ENCODE peak calls at places on chromosomes 2 and 18, in six cellular contexts. X is mammary epithelial cell, R is vagina, E is stomach, N is neuronal stem cell, Y is dorsolateral prefrontal cortex. A is an unnamed sample.

GRCh38 chr2:168705534-168706470 is 96.6 kb upstream of the NOSTRIN start:
- DNase-seq in N (no peak), Y (no peak), R (no peak), X (no peak), E (no peak), A (peak)

GRCh38 chr2:158953926-158954763 is 14.3 kb upstream of the TANC1 start:
- DNase-seq in R (no peak), E (peak), Y (no peak), X (peak), N (no peak), A (peak)

GRCh38 chr2:140348826-140349225 is 1568.6 kb upstream of the NXPH2 start:
- DNase-seq in R (no peak), N (peak), Y (no peak), E (no peak), X (no peak), A (no peak)

GRCh38 chr2:1798425-1799144 is 54.3 kb upstream of the PXDN start:
- DNase-seq in R (no peak), E (no peak), N (no peak), Y (peak), X (no peak), A (no peak)

GRCh38 chr18:2087877-2088673 is 483.2 kb downstream of the METTL4 start:
- DNase-seq in X (peak), Y (no peak), N (no peak), E (no peak), R (no peak), A (no peak)

GRCh38 chr2:28753043-28753683 is 1.5 kb downstream of the PPP1CB start:
- DNase-seq in X (peak), E (peak), Y (peak), N (no peak), R (no peak), A (peak)

GRCh38 chr18:5058768-5059539 is 138.1 kb downstream of the AKAIN1 start:
- DNase-seq in Y (no peak), X (no peak), R (no peak), E (no peak), N (no peak), A (no peak)

GRCh38 chr2:113342650-113343049 is 63.9 kb upstream of the PAX8 start:
- DNase-seq in E (no peak), R (no peak), N (no peak), X (no peak), Y (no peak), A (peak)

GRCh38 chr2:231648579-231649174 is 56.0 kb downstream of the TEX44 start:
- DNase-seq in X (peak), N (no peak), E (peak), Y (peak), R (no peak), A (peak)

GRCh38 chr2:174752403-174753037 is 11.8 kb downstream of the CHRNA1 start:
- DNase-seq in X (no peak), E (no peak), R (no peak), N (no peak), Y (no peak), A (no peak)

GRCh38 chr2:231228223-231228622 is 29.8 kb downstream of the ARMC9 start:
- DNase-seq in R (no peak), N (no peak), Y (no peak), X (no peak), E (no peak), A (no peak)

GRCh38 chr2:1721706-1722483 is 22.4 kb downstream of the PXDN start:
- DNase-seq in X (peak), Y (no peak), R (no peak), N (no peak), E (no peak), A (peak)

GRCh38 chr2:65742977-65743376 is 310.6 kb upstream of the SPRED2 start:
- DNase-seq in N (no peak), Y (no peak), R (no peak), E (no peak), X (no peak), A (no peak)

GRCh38 chr2:30615926-30616325 is 168.9 kb downstream of the LCLAT1 start:
- DNase-seq in R (no peak), Y (no peak), X (no peak), N (no peak), E (no peak), A (no peak)

GRCh38 chr2:234308814-234309195 is 188.1 kb downstream of the ARL4C start:
- DNase-seq in N (no peak), R (no peak), E (no peak), X (no peak), Y (no peak), A (no peak)

GRCh38 chr2:71546275-71546638 is 92.9 kb downstream of the DYSF start:
- DNase-seq in E (no peak), N (no peak), X (no peak), R (no peak), Y (no peak), A (no peak)

GRCh38 chr2:127175406-127175805 is 44.7 kb downstream of the CYP27C1 start:
- DNase-seq in N (no peak), Y (no peak), X (no peak), R (no peak), E (no peak), A (no peak)

GRCh38 chr2:62424899-62425298 is 81.1 kb downstream of the TMEM17 start:
- DNase-seq in E (no peak), N (no peak), X (peak), R (no peak), Y (no peak), A (no peak)

GRCh38 chr2:109196081-109196875 is 67.3 kb downstream of the SH3RF3 start:
- DNase-seq in R (no peak), N (no peak), E (no peak), X (no peak), Y (no peak), A (no peak)

GRCh38 chr2:222355860-222356259 is 57.1 kb upstream of the PAX3 start:
- DNase-seq in N (no peak), E (no peak), X (no peak), Y (no peak), R (no peak), A (no peak)

GRCh38 chr2:189638305-189639002 is 22.8 kb upstream of the ASNSD1 start:
- DNase-seq in E (no peak), N (no peak), X (no peak), R (no peak), Y (no peak), A (no peak)

GRCh38 chr2:109690822-109691541 is 76.8 kb downstream of the SOWAHC start:
- DNase-seq in E (peak), X (no peak), N (no peak), R (no peak), Y (no peak), A (no peak)

GRCh38 chr18:2409906-2410305 is 161.4 kb downstream of the METTL4 start:
- DNase-seq in N (no peak), X (peak), R (no peak), Y (no peak), E (no peak), A (no peak)

GRCh38 chr2:134259571-134259970 is 5.7 kb downstream of the MGAT5 start:
- DNase-seq in X (no peak), Y (no peak), R (no peak), N (no peak), E (no peak), A (no peak)

GRCh38 chr2:241612156-241613017 is 24.6 kb downstream of the THAP4 start:
- DNase-seq in R (no peak), Y (no peak), N (no peak), E (no peak), X (no peak), A (no peak)

GRCh38 chr18:6015364-6015763 is 120.0 kb upstream of the TMEM200C start:
- DNase-seq in Y (no peak), X (no peak), N (no peak), R (no peak), E (no peak), A (no peak)

GRCh38 chr2:181977661-181978350 is 7.8 kb upstream of the PPP1R1C start:
- DNase-seq in Y (no peak), X (peak), R (no peak), E (no peak), N (no peak), A (no peak)

GRCh38 chr2:241007880-241008710 is 9.7 kb downstream of the SNED1 start:
- DNase-seq in X (no peak), Y (peak), E (peak), N (no peak), R (peak), A (peak)

GRCh38 chr2:102063360-102063947 is 71.7 kb downstream of the IL1R2 start:
- DNase-seq in R (no peak), X (no peak), E (peak), N (no peak), Y (no peak), A (no peak)

GRCh38 chr2:190759749-190760213 is 110.9 kb downstream of the NAB1 start:
- DNase-seq in R (no peak), N (no peak), E (no peak), X (peak), Y (no peak), A (no peak)

GRCh38 chr2:230541934-230542380 is 126.0 kb downstream of the SP100 start:
- DNase-seq in E (no peak), Y (no peak), R (no peak), X (peak), N (no peak), A (no peak)

GRCh38 chr2:171893196-171893823 is 734 bp downstream of the SLC25A12 start:
- DNase-seq in X (peak), Y (no peak), N (no peak), R (no peak), E (no peak), A (no peak)

GRCh38 chr2:25041307-25041927 is 459 bp upstream of the EFR3B start:
- DNase-seq in R (no peak), N (peak), Y (peak), X (peak), E (peak), A (peak)

GRCh38 chr2:157443795-157444642 is at the start of gene CYTIP:
- DNase-seq in X (no peak), Y (no peak), E (peak), R (no peak), N (no peak), A (no peak)

GRCh38 chr18:70457223-70457622 is 168.4 kb downstream of the SOCS6 start:
- DNase-seq in E (no peak), X (no peak), Y (no peak), N (no peak), R (no peak), A (no peak)

GRCh38 chr2:72969706-72970105 is 52.4 kb downstream of the EMX1 start:
- DNase-seq in Y (no peak), X (no peak), R (no peak), E (no peak), N (no peak), A (no peak)

GRCh38 chr2:120908314-120908975 is 172.8 kb downstream of the GLI2 start:
- DNase-seq in Y (no peak), R (no peak), E (no peak), N (no peak), X (no peak), A (no peak)
- H3K4me3 ChIP-seq in Y (no peak), R (no peak), E (no peak), N (no peak), X (no peak), A (no peak)

DNA sequence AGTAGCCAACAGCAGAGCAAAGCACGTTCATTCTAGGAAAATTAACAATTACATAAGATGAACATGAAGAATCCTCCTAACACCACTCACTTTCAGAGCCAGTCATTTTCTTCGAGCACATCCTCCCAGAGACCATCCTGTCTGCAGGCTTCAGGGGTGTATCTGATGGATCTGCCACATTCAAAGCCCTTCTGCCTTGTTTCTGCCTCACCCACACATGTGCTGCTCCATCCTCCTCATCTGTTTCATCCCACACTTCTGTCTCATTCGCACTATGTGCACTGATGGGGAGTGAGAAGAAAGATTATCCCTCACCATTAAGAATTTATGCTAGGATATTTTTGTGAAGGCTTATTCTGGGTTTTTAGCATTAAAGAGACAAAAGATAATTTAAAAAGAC is 287.9 kb upstream of the PKDCC start:
- DNase-seq in E (no peak), Y (peak), N (no peak), X (no peak), R (no peak), A (no peak)
- H3K27ac ChIP-seq in E (no peak), Y (no peak), N (no peak), X (no peak), R (no peak), A (no peak)

GRCh38 chr2:55138045-55138444 is 87.8 kb upstream of the RTN4 start:
- DNase-seq in Y (no peak), X (no peak), R (no peak), E (no peak), N (no peak), A (no peak)

GRCh38 chr2:55140316-55141219 is 90.3 kb upstream of the RTN4 start:
- DNase-seq in R (no peak), N (no peak), Y (no peak), E (no peak), X (no peak), A (no peak)

GRCh38 chr2:55138546-55139288 is 88.5 kb upstream of the RTN4 start:
- DNase-seq in N (no peak), R (no peak), Y (no peak), X (no peak), E (no peak), A (no peak)

GRCh38 chr2:55137024-55137958 is 87.0 kb upstream of the RTN4 start:
- DNase-seq in N (no peak), Y (no peak), R (no peak), X (no peak), E (no peak), A (no peak)

GRCh38 chr2:55139305-55139704 is 89.1 kb upstream of the RTN4 start:
- DNase-seq in R (no peak), E (no peak), Y (no peak), X (no peak), N (no peak), A (no peak)
- H3K4me3 ChIP-seq in R (no peak), E (no peak), Y (no peak), X (no peak), N (no peak), A (no peak)

GRCh38 chr18:46152808-46153617 is 48.8 kb downstream of the HAUS1 start:
- DNase-seq in X (peak), E (no peak), Y (no peak), N (peak), R (no peak), A (no peak)

GRCh38 chr18:46152436-46152807 is 48.2 kb downstream of the HAUS1 start:
- DNase-seq in R (no peak), E (no peak), N (no peak), X (peak), Y (no peak), A (no peak)

GRCh38 chr18:46148810-46149209 is 44.6 kb downstream of the HAUS1 start:
- DNase-seq in R (no peak), X (peak), N (peak), Y (no peak), E (peak), A (no peak)
- H3K27ac ChIP-seq in R (no peak), X (no peak), N (no peak), Y (no peak), E (no peak), A (no peak)

GRCh38 chr18:22838221-22838620 is 94.9 kb upstream of the RBBP8 start:
- DNase-seq in N (no peak), R (no peak), Y (no peak), X (no peak), E (no peak), A (no peak)
- H3K4me3 ChIP-seq in N (no peak), R (no peak), Y (no peak), X (no peak), E (no peak), A (no peak)

GRCh38 chr2:212905640-212906201 is 245.7 kb downstream of the IKZF2 start:
- DNase-seq in E (no peak), N (peak), R (no peak), X (peak), Y (no peak), A (no peak)
- H3K27ac ChIP-seq in E (peak), N (peak), R (no peak), X (peak), Y (no peak), A (peak)

GRCh38 chr18:54150226-54150625 is 74.2 kb downstream of the MBD2 start:
- DNase-seq in X (peak), N (no peak), Y (no peak), R (no peak), E (no peak), A (no peak)

GRCh38 chr18:54157646-54158045 is 66.8 kb downstream of the MBD2 start:
- DNase-seq in R (no peak), N (no peak), E (no peak), X (no peak), Y (no peak), A (no peak)

GRCh38 chr18:54155412-54155811 is 69.1 kb downstream of the MBD2 start:
- DNase-seq in R (no peak), E (no peak), Y (no peak), N (no peak), X (no peak), A (no peak)

GRCh38 chr18:54151376-54151775 is 73.1 kb downstream of the MBD2 start:
- DNase-seq in E (no peak), Y (no peak), X (no peak), N (no peak), R (no peak), A (no peak)

DNA sequence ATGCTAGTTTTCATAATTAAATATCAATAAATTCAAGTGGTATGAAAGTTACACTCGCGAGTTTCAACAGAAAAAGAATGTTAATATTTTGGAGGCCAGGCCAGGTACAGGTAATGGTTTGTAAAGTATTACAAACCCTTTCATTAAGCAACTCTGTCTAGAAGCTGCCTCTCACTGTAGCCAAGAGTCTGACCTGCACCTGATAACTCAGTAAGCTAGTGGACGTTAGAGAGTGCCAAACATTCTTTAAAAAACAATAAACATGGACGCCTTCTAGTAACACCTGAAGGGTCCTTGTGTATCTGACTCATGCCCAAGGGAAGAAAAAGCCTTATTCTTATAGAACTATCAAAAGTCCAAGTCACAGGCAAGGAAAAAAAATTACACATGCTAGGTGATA is 70.2 kb downstream of the MBD2 start:
- DNase-seq in X (no peak), N (no peak), E (no peak), R (no peak), Y (no peak), A (no peak)
- H3K4me3 ChIP-seq in X (no peak), N (no peak), E (no peak), R (no peak), Y (no peak), A (no peak)

GRCh38 chr18:36673452-36673851 is 155.3 kb downstream of the TPGS2 start:
- DNase-seq in N (no peak), R (no peak), E (no peak), Y (no peak), X (no peak), A (no peak)
- H3K27ac ChIP-seq in N (no peak), R (peak), E (no peak), Y (no peak), X (peak), A (no peak)